ENCODE peak calls at places on chromosome 21, in nine cellular contexts. V is memory B cell; Z is stimulated activated CD4-positive, alpha-beta T cell treated with anti-CD3 and anti-CD28 coated beads, Interleukin-1b, Interleukin-23, amount 100 ng/mL, for 48 hours; F is psoas muscle; W is stimulated activated CD8-positive, alpha-beta memory T cell treated with anti-CD3 and anti-CD28 coated beads, Interleukin-7, amount 100 ng/mL, for 1 hour; I is aorta; G is LoVo; O is fibroblast of mammary gland; U is activated B cell treated with CpG ODN at 0.5 μM for 24 hours. N is an unnamed sample.

GRCh38 chr21:26715878-26716506 is 129.2 kb downstream of the ADAMTS1 start:
- DNase-seq in V (no peak), Z (peak; percentile 8), F (no peak), W (no peak), I (no peak), G (peak; percentile 18), O (peak; percentile 57), U (no peak), N (peak; percentile 55)

GRCh38 chr21:35648512-35648911 is 411.8 kb downstream of the SETD4 start:
- DNase-seq in V (no peak), Z (no peak), F (no peak), W (no peak), I (no peak), G (no peak), O (no peak), U (no peak), N (no peak)

GRCh38 chr21:44464351-44464750 is 9.0 kb downstream of the LRRC3 start:
- DNase-seq in V (no peak), Z (no peak), F (no peak), W (no peak), I (no peak), G (no peak), O (no peak), U (no peak), N (no peak)

GRCh38 chr21:37827878-37828277 is 88.4 kb downstream of the KCNJ6 start:
- DNase-seq in V (no peak), Z (no peak), F (no peak), W (no peak), I (no peak), G (no peak), O (no peak), U (no peak), N (no peak)

GRCh38 chr21:37367758-37368535 is 1.4 kb downstream of the DYRK1A start:
- DNase-seq in V (peak; percentile 27), Z (peak; percentile 33), F (peak; percentile 55), W (no peak), I (peak; percentile 67), G (peak; percentile 54), O (peak; percentile 42), U (peak; percentile 45), N (peak; percentile 49)

GRCh38 chr21:36491191-36491916 is 11.4 kb upstream of the CLDN14 start:
- DNase-seq in V (no peak), Z (no peak), F (no peak), W (no peak), I (no peak), G (peak; percentile 53), O (peak; percentile 45), U (no peak), N (no peak)

GRCh38 chr21:30829659-30830058 is at the start of gene KRTAP7-1:
- DNase-seq in V (no peak), Z (no peak), F (no peak), W (no peak), I (no peak), G (no peak), O (no peak), U (no peak), N (no peak)

GRCh38 chr21:44800103-44800502 is 1.5 kb downstream of the UBE2G2 start:
- DNase-seq in V (no peak), Z (no peak), F (no peak), W (no peak), I (no peak), G (peak; percentile 42), O (peak; percentile 69), U (no peak), N (peak; percentile 43)

GRCh38 chr21:32529679-32530078 is 55.6 kb downstream of the TCP10L start:
- DNase-seq in V (no peak), Z (no peak), F (no peak), W (no peak), I (no peak), G (no peak), O (peak; percentile 25), U (no peak), N (no peak)

GRCh38 chr21:26961704-26962103 is 5.2 kb downstream of the ADAMTS5 start:
- DNase-seq in V (no peak), Z (no peak), F (no peak), W (no peak), I (no peak), G (no peak), O (peak; percentile 46), U (no peak), N (no peak)

GRCh38 chr21:21807598-21807903 is 809.3 kb downstream of the NCAM2 start:
- DNase-seq in V (no peak), Z (no peak), F (no peak), W (no peak), I (no peak), G (no peak), O (peak; percentile 12), U (no peak), N (no peak)

GRCh38 chr21:41124626-41125240 is 43.2 kb upstream of the BACE2 start:
- DNase-seq in V (no peak), Z (no peak), F (no peak), W (no peak), I (peak; percentile 64), G (no peak), O (no peak), U (no peak), N (no peak)

GRCh38 chr21:32914424-32915070 is 111.2 kb upstream of the OLIG2 start:
- DNase-seq in V (no peak), Z (no peak), F (no peak), W (no peak), I (no peak), G (no peak), O (no peak), U (no peak), N (no peak)

GRCh38 chr21:16279658-16280581 is 550.1 kb downstream of the USP25 start:
- DNase-seq in V (no peak), Z (no peak), F (peak; percentile 19), W (no peak), I (no peak), G (no peak), O (peak; percentile 61), U (no peak), N (peak; percentile 70)

GRCh38 chr21:39022901-39023693 is 160.2 kb downstream of the PSMG1 start:
- DNase-seq in V (no peak), Z (no peak), F (peak; percentile 56), W (no peak), I (peak; percentile 88), G (peak; percentile 56), O (peak; percentile 40), U (no peak), N (no peak)

GRCh38 chr21:32955307-32955937 is 70.3 kb upstream of the OLIG2 start:
- DNase-seq in V (no peak), Z (no peak), F (no peak), W (no peak), I (no peak), G (no peak), O (no peak), U (no peak), N (no peak)

GRCh38 chr21:15355066-15355465 is 290.3 kb upstream of the NRIP1 start:
- DNase-seq in V (no peak), Z (no peak), F (no peak), W (no peak), I (no peak), G (no peak), O (no peak), U (no peak), N (peak; percentile 93)

GRCh38 chr21:15444118-15444960 is 285.4 kb upstream of the USP25 start:
- DNase-seq in V (no peak), Z (no peak), F (no peak), W (no peak), I (no peak), G (no peak), O (peak; percentile 15), U (no peak), N (no peak)

GRCh38 chr21:39612233-39613028 is at the start of gene B3GALT5:
- DNase-seq in V (no peak), Z (no peak), F (no peak), W (no peak), I (no peak), G (peak; percentile 63), O (peak; percentile 16), U (no peak), N (no peak)

GRCh38 chr21:41956926-41957729 is 3.3 kb upstream of the C2CD2 start:
- DNase-seq in V (no peak), Z (no peak), F (no peak), W (no peak), I (peak; percentile 21), G (peak; percentile 6), O (peak; percentile 95), U (no peak), N (peak; percentile 35)

GRCh38 chr21:14076143-14076806 is 134.5 kb downstream of the LIPI start:
- DNase-seq in V (no peak), Z (no peak), F (no peak), W (no peak), I (no peak), G (no peak), O (no peak), U (no peak), N (no peak)

GRCh38 chr21:43362928-43363314 is 64.0 kb downstream of the SIK1 start:
- DNase-seq in V (no peak), Z (no peak), F (no peak), W (no peak), I (no peak), G (no peak), O (no peak), U (no peak), N (no peak)

GRCh38 chr21:38631171-38631570 is 132.9 kb upstream of the ERG start:
- DNase-seq in V (no peak), Z (no peak), F (no peak), W (no peak), I (no peak), G (no peak), O (peak; percentile 54), U (no peak), N (no peak)

GRCh38 chr21:34923202-34923601 is 125.9 kb downstream of the RUNX1 start:
- DNase-seq in V (no peak), Z (no peak), F (no peak), W (no peak), I (no peak), G (no peak), O (no peak), U (no peak), N (no peak)

GRCh38 chr21:25974937-25975336 is 195.6 kb downstream of the APP start:
- DNase-seq in V (no peak), Z (no peak), F (no peak), W (no peak), I (no peak), G (no peak), O (no peak), U (no peak), N (no peak)

GRCh38 chr21:38825269-38825668 is 19.5 kb downstream of the ETS2 start:
- DNase-seq in V (no peak), Z (no peak), F (no peak), W (no peak), I (no peak), G (no peak), O (no peak), U (no peak), N (no peak)

GRCh38 chr21:31108969-31109368 is 70.7 kb upstream of the KRTAP19-8 start:
- DNase-seq in V (no peak), Z (no peak), F (no peak), W (no peak), I (no peak), G (no peak), O (peak; percentile 31), U (no peak), N (no peak)

GRCh38 chr21:41916888-41917433 is 36.9 kb downstream of the C2CD2 start:
- DNase-seq in V (no peak), Z (no peak), F (no peak), W (no peak), I (no peak), G (no peak), O (no peak), U (no peak), N (no peak)

GRCh38 chr21:38388219-38388618 is 110.1 kb downstream of the ERG start:
- DNase-seq in V (no peak), Z (no peak), F (no peak), W (no peak), I (no peak), G (no peak), O (peak; percentile 12), U (no peak), N (peak; percentile 55)

GRCh38 chr21:45478115-45478801 is 64.0 kb downstream of the SLC19A1 start:
- DNase-seq in V (peak; percentile 74), Z (peak; percentile 83), F (peak; percentile 70), W (peak; percentile 55), I (peak; percentile 81), G (peak; percentile 63), O (peak; percentile 67), U (peak; percentile 64), N (peak; percentile 65)

N was measured in endothelial cell of umbilical vein.